ENCODE peak calls at places on chromosomes 6 and 20, in nine cellular contexts. F is body of pancreas, C is EL, K is fibroblast of the conjunctiva, W is iPS-NIHi11, P is NCI-H187 treated with DMSO at 0.1 percent for 48 hours, S is fibroblast of mammary gland, G is hippocampal formation, I is SK-N-SH. R is an unnamed sample.

GRCh38 chr6:11700118-11700718 is 78.4 kb downstream of the ADTRP start:
- DNase-seq in F (no peak), P (no peak), S (peak; percentile 72), W (peak; percentile 34), I (peak; percentile 50), K (peak; percentile 43), C (peak; percentile 60), G (peak; percentile 46), R (peak; percentile 66)

GRCh38 chr6:148758492-148758891 is 11.7 kb downstream of the UST start:
- DNase-seq in P (no peak), W (no peak), F (no peak), I (no peak), C (no peak), S (peak; percentile 45), G (peak; percentile 66), K (no peak), R (no peak)

GRCh38 chr6:44735631-44735963 is 348.1 kb downstream of the CDC5L start:
- DNase-seq in I (no peak), F (no peak), S (peak; percentile 78), W (no peak), K (no peak), P (no peak), G (no peak), C (peak; percentile 81), R (peak; percentile 72)

GRCh38 chr6:139173172-139173571 is 38.3 kb downstream of the HECA start:
- DNase-seq in S (peak; percentile 39), G (no peak), F (no peak), C (peak; percentile 22), I (no peak), K (no peak), P (no peak), W (no peak), R (no peak)

GRCh38 chr20:45963059-45964011 is 8.7 kb downstream of the ZNF335 start:
- DNase-seq in P (no peak), K (peak; percentile 16), I (peak; percentile 56), W (no peak), F (peak; percentile 47), C (peak; percentile 36), G (peak; percentile 13), S (peak; percentile 59), R (peak; percentile 34)

GRCh38 chr20:37282558-37282957 is 6.9 kb upstream of the MANBAL start:
- DNase-seq in S (peak; percentile 84), F (no peak), P (no peak), G (no peak), C (peak; percentile 69), W (peak; percentile 32), I (no peak), K (peak; percentile 69), R (peak; percentile 86)

GRCh38 chr6:146602526-146602925 is 3.8 kb downstream of the ADGB start:
- DNase-seq in G (no peak), I (no peak), S (no peak), P (no peak), C (no peak), K (no peak), F (no peak), W (no peak), R (no peak)

GRCh38 chr6:169793408-169793807 is 42.0 kb downstream of the ERMARD start:
- DNase-seq in P (no peak), G (no peak), K (no peak), S (no peak), W (no peak), I (no peak), C (no peak), F (no peak), R (no peak)

GRCh38 chr20:37941992-37942391 is 39.1 kb downstream of the VSTM2L start:
- DNase-seq in P (no peak), K (no peak), I (no peak), G (no peak), C (no peak), F (no peak), W (no peak), S (no peak), R (no peak)

GRCh38 chr6:57029213-57029612 is 17.3 kb upstream of the KIAA1586 start:
- DNase-seq in F (no peak), I (no peak), S (no peak), W (no peak), G (no peak), C (no peak), P (no peak), K (no peak), R (no peak)

GRCh38 chr6:151240861-151241642 is 1.3 kb downstream of the AKAP12 start:
- DNase-seq in P (no peak), K (peak; percentile 28), G (peak; percentile 29), S (peak; percentile 67), F (peak; percentile 48), W (peak; percentile 49), I (peak; percentile 81), C (peak; percentile 73), R (peak; percentile 68)

GRCh38 chr6:160160929-160161646 is 39.5 kb downstream of the SLC22A1 start:
- DNase-seq in I (no peak), P (no peak), F (no peak), K (no peak), S (no peak), W (no peak), C (no peak), G (no peak), R (no peak)

GRCh38 chr6:149318581-149319286 is 1.2 kb downstream of the TAB2 start:
- DNase-seq in P (no peak), W (no peak), F (no peak), G (peak; percentile 42), I (peak; percentile 9), K (no peak), C (peak; percentile 46), S (no peak), R (peak; percentile 29)

GRCh38 chr6:41935190-41935569 is 6.4 kb downstream of the CCND3 start:
- DNase-seq in C (no peak), K (no peak), F (no peak), W (no peak), I (no peak), P (no peak), G (no peak), S (no peak), R (no peak)

GRCh38 chr6:40807484-40807883 is 220.3 kb upstream of the LRFN2 start:
- DNase-seq in W (no peak), I (no peak), P (no peak), G (no peak), S (peak; percentile 16), K (no peak), C (peak; percentile 31), F (no peak), R (peak; percentile 39)

GRCh38 chr20:62652051-62652893 is 10.0 kb downstream of the SLCO4A1 start:
- DNase-seq in S (peak; percentile 99), F (peak; percentile 90), P (no peak), K (peak; percentile 99), G (peak; percentile 39), C (peak; percentile 99), I (peak; percentile 70), W (peak; percentile 89), R (peak; percentile 97)

GRCh38 chr6:100946021-100946540 is 65.0 kb upstream of the ASCC3 start:
- DNase-seq in S (no peak), I (no peak), W (no peak), K (no peak), P (no peak), F (no peak), G (no peak), C (no peak), R (no peak)

GRCh38 chr6:105753184-105754097 is 332.7 kb upstream of the PRDM1 start:
- DNase-seq in P (no peak), F (no peak), W (no peak), G (peak; percentile 51), K (no peak), I (no peak), S (peak; percentile 43), C (no peak), R (peak; percentile 84)

GRCh38 chr6:120871416-120872261 is 462.6 kb downstream of the TBC1D32 start:
- DNase-seq in G (no peak), C (no peak), S (no peak), K (no peak), F (no peak), W (no peak), P (no peak), I (peak; percentile 27), R (no peak)

GRCh38 chr6:112311950-112312547 is 35.1 kb upstream of the RFPL4B start:
- DNase-seq in C (peak; percentile 39), W (peak; percentile 58), P (no peak), G (peak; percentile 28), F (no peak), K (no peak), I (peak; percentile 54), S (peak; percentile 57), R (peak; percentile 33)

GRCh38 chr6:130574146-130574545 is 208.3 kb downstream of the TMEM200A start:
- DNase-seq in K (no peak), G (no peak), P (no peak), S (no peak), C (no peak), F (no peak), W (no peak), I (no peak), R (no peak)

GRCh38 chr6:168102093-168102985 is 23.3 kb upstream of the FRMD1 start:
- DNase-seq in G (no peak), S (no peak), K (no peak), F (peak; percentile 81), P (peak; percentile 86), C (no peak), W (no peak), I (no peak), R (no peak)

GRCh38 chr6:34506718-34507117 is 40.8 kb downstream of the PACSIN1 start:
- DNase-seq in G (no peak), S (no peak), C (no peak), P (no peak), F (no peak), K (no peak), I (no peak), W (no peak), R (no peak)

GRCh38 chr20:23246682-23247664 is 103.6 kb upstream of the NXT1 start:
- DNase-seq in C (no peak), G (no peak), I (no peak), P (no peak), K (no peak), S (no peak), F (no peak), W (no peak), R (no peak)

GRCh38 chr20:43009497-43009896 is 180.2 kb downstream of the PTPRT start:
- DNase-seq in I (no peak), F (no peak), G (no peak), S (no peak), K (no peak), P (no peak), W (no peak), C (no peak), R (no peak)

GRCh38 chr20:15836634-15837033 is 736.6 kb downstream of the KIF16B start:
- DNase-seq in W (no peak), F (no peak), G (no peak), K (no peak), I (no peak), C (no peak), P (no peak), S (no peak), R (peak; percentile 10)

GRCh38 chr6:53294611-53295010 is 54.1 kb downstream of the ELOVL5 start:
- DNase-seq in P (no peak), F (no peak), S (no peak), C (no peak), I (no peak), K (no peak), W (no peak), G (no peak), R (peak; percentile 66)

GRCh38 chr6:66948106-66948505 is 1241.1 kb upstream of the EYS start:
- DNase-seq in K (no peak), C (no peak), G (no peak), P (no peak), S (no peak), I (no peak), W (no peak), F (no peak), R (no peak)

GRCh38 chr20:6698056-6698455 is 69.4 kb upstream of the BMP2 start:
- DNase-seq in S (no peak), P (no peak), C (no peak), W (peak; percentile 27), F (no peak), G (no peak), K (no peak), I (no peak), R (no peak)

GRCh38 chr6:106553440-106553839 is 75.9 kb downstream of the RTN4IP1 start:
- DNase-seq in W (no peak), S (no peak), K (no peak), F (no peak), P (no peak), I (no peak), G (no peak), C (no peak), R (no peak)

GRCh38 chr6:81838031-81838430 is 85.5 kb upstream of the TENT5A start:
- DNase-seq in C (no peak), G (no peak), F (no peak), I (peak; percentile 31), S (no peak), P (no peak), K (no peak), W (no peak), R (no peak)

R was measured in AG10803.